ENCODE peak calls at places on chromosomes 16 and 17, in four cellular contexts. N is D341Med; B is ovary; Z is effector CD4-positive, alpha-beta T cell. Q is an unnamed sample.

GRCh38 chr17:43068570-43069367 is 43.7 kb downstream of the RND2 start:
- DNase-seq in N (no peak), B (no peak), Z (no peak), Q (no peak)

GRCh38 chr16:73093146-73094144 is 45.5 kb upstream of the ZFHX3 start:
- DNase-seq in N (peak; percentile 52), B (no peak), Z (no peak), Q (no peak)

GRCh38 chr17:36989173-36989572 is 40.4 kb downstream of the AATF start:
- DNase-seq in N (no peak), B (no peak), Z (no peak), Q (no peak)

GRCh38 chr17:65751263-65751662 is 189.8 kb upstream of the AXIN2 start:
- DNase-seq in N (no peak), B (no peak), Z (no peak), Q (no peak)

GRCh38 chr16:19094542-19095365 is 19.0 kb upstream of the ITPRIPL2 start:
- DNase-seq in N (no peak), B (no peak), Z (no peak), Q (no peak)

GRCh38 chr17:81253358-81254131 is 14.4 kb downstream of the NDUFAF8 start:
- DNase-seq in N (peak; percentile 84), B (peak; percentile 47), Z (peak; percentile 55), Q (peak; percentile 37)

GRCh38 chr16:21953541-21953902 is 361 bp downstream of the UQCRC2 start:
- DNase-seq in N (no peak), B (no peak), Z (no peak), Q (no peak)

GRCh38 chr16:11418506-11418905 is 73.2 kb downstream of the RMI2 start:
- DNase-seq in N (no peak), B (no peak), Z (no peak), Q (no peak)

GRCh38 chr16:59574296-59574695 is 840.2 kb upstream of the GOT2 start:
- DNase-seq in N (no peak), B (no peak), Z (no peak), Q (no peak)

GRCh38 chr17:63998050-63998720 is at the start of gene PRR29:
- DNase-seq in N (peak; percentile 86), B (peak; percentile 70), Z (peak; percentile 61), Q (peak; percentile 73)

GRCh38 chr16:20886320-20886719 is 13.8 kb downstream of the DCUN1D3 start:
- DNase-seq in N (no peak), B (no peak), Z (no peak), Q (no peak)

GRCh38 chr17:31394544-31394943 is 3.1 kb downstream of the RAB11FIP4 start:
- DNase-seq in N (no peak), B (peak; percentile 60), Z (no peak), Q (peak; percentile 55)

GRCh38 chr16:10497132-10498088 is 83.0 kb downstream of the EMP2 start:
- DNase-seq in N (no peak), B (no peak), Z (no peak), Q (peak; percentile 34)

GRCh38 chr17:69047368-69048263 is 13.1 kb downstream of the ABCA9 start:
- DNase-seq in N (no peak), B (peak; percentile 73), Z (no peak), Q (peak; percentile 72)

GRCh38 chr17:57540596-57540995 is 204.5 kb downstream of the CCDC182 start:
- DNase-seq in N (no peak), B (no peak), Z (no peak), Q (no peak)

GRCh38 chr16:74322301-74322710 is 25.7 kb downstream of the PSMD7 start:
- DNase-seq in N (no peak), B (no peak), Z (no peak), Q (no peak)

GRCh38 chr17:82698974-82699442 is 510 bp upstream of the RAB40B start:
- DNase-seq in N (no peak), B (no peak), Z (no peak), Q (no peak)

GRCh38 chr17:16123531-16123930 is 91.8 kb downstream of the NCOR1 start:
- DNase-seq in N (no peak), B (no peak), Z (no peak), Q (no peak)

GRCh38 chr17:61806081-61806828 is 57.1 kb downstream of the BRIP1 start:
- DNase-seq in N (no peak), B (no peak), Z (no peak), Q (no peak)

GRCh38 chr17:74749262-74750038 is 1.0 kb downstream of the NHERF1 start:
- DNase-seq in N (no peak), B (no peak), Z (no peak), Q (peak; percentile 83)

GRCh38 chr16:86294535-86294934 is 215.8 kb upstream of the FOXF1 start:
- DNase-seq in N (no peak), B (no peak), Z (no peak), Q (no peak)

GRCh38 chr17:77875051-77875780 is 83.3 kb upstream of the TNRC6C start:
- DNase-seq in N (no peak), B (no peak), Z (no peak), Q (peak; percentile 6)

GRCh38 chr17:692116-692515 is 22.5 kb downstream of the VPS53 start:
- DNase-seq in N (no peak), B (no peak), Z (no peak), Q (peak; percentile 52)

GRCh38 chr16:30875881-30876791 is 17.7 kb downstream of the BCL7C start:
- DNase-seq in N (peak; percentile 50), B (no peak), Z (no peak), Q (peak; percentile 31)

GRCh38 chr16:81869326-81869725 is 90.2 kb downstream of the PLCG2 start:
- DNase-seq in N (no peak), B (no peak), Z (no peak), Q (no peak)

GRCh38 chr17:77287432-77288068 is 146.8 kb downstream of the SEC14L1 start:
- DNase-seq in N (peak; percentile 73), B (no peak), Z (no peak), Q (peak; percentile 91)

GRCh38 chr16:72120026-72120425 is 26.4 kb downstream of the DHX38 start:
- DNase-seq in N (no peak), B (no peak), Z (no peak), Q (no peak)

GRCh38 chr16:80599466-80599865 is 58.7 kb downstream of the DYNLRB2 start:
- DNase-seq in N (no peak), B (no peak), Z (no peak), Q (peak; percentile 63)

GRCh38 chr17:4142107-4142900 is 526 bp downstream of the ZZEF1 start:
- DNase-seq in N (peak; percentile 39), B (no peak), Z (peak; percentile 36), Q (peak; percentile 35)

GRCh38 chr16:23595951-23596720 is at the start of gene NDUFAB1:
- DNase-seq in N (peak; percentile 94), B (peak; percentile 80), Z (peak; percentile 89), Q (peak; percentile 90)

GRCh38 chr17:62968445-62968923 is 2.4 kb downstream of the TANC2 start:
- DNase-seq in N (peak; percentile 84), B (no peak), Z (peak; percentile 43), Q (peak; percentile 90)

GRCh38 chr16:30185141-30185682 is 1.8 kb downstream of the CORO1A start:
- DNase-seq in N (no peak), B (no peak), Z (no peak), Q (no peak)

GRCh38 chr17:9054611-9055010 is 33.3 kb downstream of the NTN1 start:
- DNase-seq in N (no peak), B (no peak), Z (no peak), Q (no peak)

GRCh38 chr17:43701318-43701743 is 39.6 kb upstream of the MEOX1 start:
- DNase-seq in N (no peak), B (no peak), Z (no peak), Q (peak; percentile 80)

GRCh38 chr17:41404024-41404651 is 6.7 kb upstream of the KRT31 start:
- DNase-seq in N (no peak), B (no peak), Z (no peak), Q (peak; percentile 98)

GRCh38 chr17:9115446-9116265 is 94.3 kb downstream of the NTN1 start:
- DNase-seq in N (no peak), B (peak; percentile 13), Z (no peak), Q (peak; percentile 62)

GRCh38 chr17:31532161-31532515 is 140.7 kb downstream of the RAB11FIP4 start:
- DNase-seq in N (no peak), B (no peak), Z (no peak), Q (no peak)

GRCh38 chr17:77644181-77644972 is 314.1 kb upstream of the TNRC6C start:
- DNase-seq in N (no peak), B (no peak), Z (no peak), Q (no peak)

Q was measured in kidney tubule cell.